ENCODE peak calls at places on chromosomes 3 and 15, in six cellular contexts. One of them, this sample, is unnamed.
A peak's percentile ranks its signal among the peaks of the same experiment; 100 is the strongest.

GRCh38 chr3:190076601-190077444 is 43.9 kb downstream of the P3H2 start:
- DNase-seq in mesendoderm: peak; percentile 96
- DNase-seq in H1: peak; percentile 41
- DNase-seq in H9: no peak
- DNase-seq in neuronal stem cell: peak; percentile 78
- DNase-seq in IMR-90: peak; percentile 99
- DNase-seq in this sample: peak; percentile 98

GRCh38 chr15:95263751-95264150 is 1032.4 kb downstream of the MCTP2 start:
- DNase-seq in mesendoderm: no peak
- DNase-seq in H9: no peak
- DNase-seq in IMR-90: no peak
- DNase-seq in neuronal stem cell: no peak
- DNase-seq in H1: no peak
- DNase-seq in this sample: no peak

GRCh38 chr15:91049378-91050127 is 27.2 kb upstream of the VPS33B start:
- DNase-seq in neuronal stem cell: peak; percentile 36
- DNase-seq in H9: peak; percentile 71
- DNase-seq in H1: no peak
- DNase-seq in IMR-90: peak; percentile 53
- DNase-seq in mesendoderm: peak; percentile 68
- DNase-seq in this sample: peak; percentile 67

GRCh38 chr3:15331072-15331605 is 1.2 kb downstream of the SH3BP5 start:
- DNase-seq in IMR-90: no peak
- DNase-seq in neuronal stem cell: no peak
- DNase-seq in H9: no peak
- DNase-seq in H1: no peak
- DNase-seq in mesendoderm: no peak
- DNase-seq in this sample: no peak

GRCh38 chr3:187361835-187362234 is 6.3 kb upstream of the RTP4 start:
- DNase-seq in H9: no peak
- DNase-seq in mesendoderm: peak; percentile 78
- DNase-seq in neuronal stem cell: no peak
- DNase-seq in IMR-90: no peak
- DNase-seq in H1: no peak
- DNase-seq in this sample: no peak

GRCh38 chr15:39624806-39625205 is 43.9 kb downstream of the THBS1 start:
- DNase-seq in IMR-90: peak; percentile 93
- DNase-seq in mesendoderm: no peak
- DNase-seq in H1: no peak
- DNase-seq in neuronal stem cell: no peak
- DNase-seq in H9: no peak
- DNase-seq in this sample: peak; percentile 94

GRCh38 chr3:111691293-111691909 is 96.3 kb upstream of the ZBED2 start:
- DNase-seq in H9: no peak
- DNase-seq in IMR-90: peak; percentile 76
- DNase-seq in neuronal stem cell: no peak
- DNase-seq in H1: no peak
- DNase-seq in mesendoderm: peak; percentile 54
- DNase-seq in this sample: peak; percentile 63

GRCh38 chr3:194323785-194324735 is 27.1 kb downstream of the CPN2 start:
- DNase-seq in IMR-90: peak; percentile 48
- DNase-seq in H1: no peak
- DNase-seq in H9: peak; percentile 37
- DNase-seq in mesendoderm: no peak
- DNase-seq in neuronal stem cell: no peak
- DNase-seq in this sample: peak; percentile 83

GRCh38 chr3:124115965-124116364 is 124.0 kb upstream of the ROPN1 start:
- DNase-seq in IMR-90: no peak
- DNase-seq in H9: no peak
- DNase-seq in neuronal stem cell: no peak
- DNase-seq in mesendoderm: no peak
- DNase-seq in H1: no peak
- DNase-seq in this sample: no peak

GRCh38 chr3:185308126-185308754 is 54.4 kb upstream of the EHHADH start:
- DNase-seq in IMR-90: peak; percentile 55
- DNase-seq in H1: peak; percentile 34
- DNase-seq in mesendoderm: peak; percentile 86
- DNase-seq in neuronal stem cell: peak; percentile 63
- DNase-seq in H9: peak; percentile 76
- DNase-seq in this sample: peak; percentile 71

GRCh38 chr3:25385807-25386512 is 42.1 kb upstream of the RARB start:
- DNase-seq in neuronal stem cell: no peak
- DNase-seq in H9: no peak
- DNase-seq in mesendoderm: no peak
- DNase-seq in H1: no peak
- DNase-seq in IMR-90: no peak
- DNase-seq in this sample: peak; percentile 48

GRCh38 chr3:49131576-49131975 is 1.3 kb downstream of the LAMB2 start:
- DNase-seq in mesendoderm: no peak
- DNase-seq in neuronal stem cell: no peak
- DNase-seq in IMR-90: no peak
- DNase-seq in H9: no peak
- DNase-seq in H1: no peak
- DNase-seq in this sample: no peak

GRCh38 chr3:36784012-36784763 is 19.8 kb upstream of the DCLK3 start:
- DNase-seq in IMR-90: no peak
- DNase-seq in neuronal stem cell: no peak
- DNase-seq in mesendoderm: no peak
- DNase-seq in H1: no peak
- DNase-seq in H9: no peak
- DNase-seq in this sample: peak; percentile 4

GRCh38 chr15:85071061-85071460 is 89.4 kb downstream of the PDE8A start:
- DNase-seq in neuronal stem cell: no peak
- DNase-seq in mesendoderm: no peak
- DNase-seq in H9: no peak
- DNase-seq in IMR-90: no peak
- DNase-seq in H1: no peak
- DNase-seq in this sample: no peak

GRCh38 chr3:171168086-171168485 is 141.6 kb upstream of the SLC2A2 start:
- DNase-seq in mesendoderm: peak; percentile 83
- DNase-seq in H9: peak; percentile 57
- DNase-seq in neuronal stem cell: no peak
- DNase-seq in IMR-90: peak; percentile 22
- DNase-seq in H1: no peak
- DNase-seq in this sample: peak; percentile 31

GRCh38 chr15:68800875-68801274 is 19.8 kb downstream of the ANP32A start:
- DNase-seq in IMR-90: no peak
- DNase-seq in H1: no peak
- DNase-seq in H9: no peak
- DNase-seq in neuronal stem cell: no peak
- DNase-seq in mesendoderm: no peak
- DNase-seq in this sample: no peak

GRCh38 chr3:179681492-179682263 is 28.8 kb downstream of the USP13 start:
- DNase-seq in H1: no peak
- DNase-seq in mesendoderm: no peak
- DNase-seq in H9: no peak
- DNase-seq in neuronal stem cell: no peak
- DNase-seq in IMR-90: peak; percentile 36
- DNase-seq in this sample: no peak

GRCh38 chr3:69090021-69090420 is 5.3 kb downstream of the ARL6IP5 start:
- DNase-seq in H9: no peak
- DNase-seq in neuronal stem cell: no peak
- DNase-seq in IMR-90: peak; percentile 84
- DNase-seq in H1: no peak
- DNase-seq in mesendoderm: peak; percentile 25
- DNase-seq in this sample: peak; percentile 91

GRCh38 chr3:111737712-111738097 is 121.4 kb upstream of the PHLDB2 start:
- DNase-seq in mesendoderm: no peak
- DNase-seq in neuronal stem cell: no peak
- DNase-seq in H9: no peak
- DNase-seq in H1: no peak
- DNase-seq in IMR-90: peak; percentile 98
- DNase-seq in this sample: peak; percentile 90

GRCh38 chr15:67796728-67797127 is 28.6 kb upstream of the SKOR1 start:
- DNase-seq in IMR-90: no peak
- DNase-seq in H9: no peak
- DNase-seq in mesendoderm: no peak
- DNase-seq in H1: no peak
- DNase-seq in neuronal stem cell: no peak
- DNase-seq in this sample: no peak

GRCh38 chr3:138180375-138181029 is 5.8 kb upstream of the DBR1 start:
- DNase-seq in mesendoderm: peak; percentile 19
- DNase-seq in H9: no peak
- DNase-seq in H1: no peak
- DNase-seq in IMR-90: peak; percentile 47
- DNase-seq in neuronal stem cell: no peak
- DNase-seq in this sample: peak; percentile 36
- H2BK5ac ChIP-seq in mesendoderm: no peak overlapping the region
- H2BK5ac ChIP-seq in H9: no peak overlapping the region
- H2BK5ac ChIP-seq in H1: no peak overlapping the region
- H2BK5ac ChIP-seq in IMR-90: no peak overlapping the region
- H2BK5ac ChIP-seq in neuronal stem cell: no peak overlapping the region
- H2BK5ac ChIP-seq in this sample: no peak overlapping the region

GRCh38 chr3:67635806-67636205 is 18.6 kb downstream of the SUCLG2 start:
- DNase-seq in mesendoderm: no peak
- DNase-seq in H9: no peak
- DNase-seq in neuronal stem cell: no peak
- DNase-seq in H1: no peak
- DNase-seq in IMR-90: peak; percentile 55
- DNase-seq in this sample: peak; percentile 60
- H3K9ac ChIP-seq in mesendoderm: no peak overlapping the region
- H3K9ac ChIP-seq in H9: no peak overlapping the region
- H3K9ac ChIP-seq in neuronal stem cell: no peak overlapping the region
- H3K9ac ChIP-seq in H1: no peak overlapping the region
- H3K9ac ChIP-seq in IMR-90: no peak overlapping the region
- H3K9ac ChIP-seq in this sample: peak overlapping the region; percentile 57

DNA sequence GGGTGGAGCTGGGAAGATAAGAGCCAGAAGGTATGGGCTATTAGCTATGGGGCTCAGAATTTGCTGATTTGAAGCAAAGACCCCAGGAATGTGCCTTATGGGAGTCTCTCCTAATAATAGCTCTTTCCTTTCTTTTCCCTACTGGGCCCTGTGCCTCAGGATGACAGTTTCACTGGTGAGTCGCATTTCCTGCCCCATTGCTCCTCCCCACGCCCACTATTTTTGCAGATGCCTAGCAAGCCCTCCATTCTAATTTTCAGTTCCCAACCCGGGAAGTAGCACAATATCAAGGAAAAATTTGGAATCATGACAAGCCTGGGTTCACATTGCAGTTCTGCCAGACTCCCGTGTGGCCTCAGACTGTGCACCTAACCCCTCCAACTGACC is 583 bp downstream of the IL17RE start:
- DNase-seq in neuronal stem cell: no peak
- DNase-seq in H1: no peak
- DNase-seq in H9: no peak
- DNase-seq in mesendoderm: no peak
- DNase-seq in IMR-90: peak; percentile 52
- DNase-seq in this sample: peak; percentile 55
- H2BK5ac ChIP-seq in neuronal stem cell: no peak overlapping the region
- H2BK5ac ChIP-seq in H1: peak overlapping the region; percentile 73
- H2BK5ac ChIP-seq in H9: no peak overlapping the region
- H2BK5ac ChIP-seq in mesendoderm: no peak overlapping the region
- H2BK5ac ChIP-seq in IMR-90: peak overlapping the region; percentile 69
- H2BK5ac ChIP-seq in this sample: no peak overlapping the region

GRCh38 chr3:105791134-105791533 is 77.7 kb downstream of the CBLB start:
- DNase-seq in H1: no peak
- DNase-seq in IMR-90: peak; percentile 68
- DNase-seq in H9: no peak
- DNase-seq in neuronal stem cell: no peak
- DNase-seq in mesendoderm: no peak
- DNase-seq in this sample: peak; percentile 50

GRCh38 chr3:105788548-105789036 is 80.2 kb downstream of the CBLB start:
- DNase-seq in H9: no peak
- DNase-seq in H1: no peak
- DNase-seq in neuronal stem cell: no peak
- DNase-seq in IMR-90: no peak
- DNase-seq in mesendoderm: no peak
- DNase-seq in this sample: no peak

GRCh38 chr3:105790534-105790933 is 78.3 kb downstream of the CBLB start:
- DNase-seq in H1: no peak
- DNase-seq in neuronal stem cell: no peak
- DNase-seq in H9: no peak
- DNase-seq in mesendoderm: peak; percentile 42
- DNase-seq in IMR-90: no peak
- DNase-seq in this sample: no peak

GRCh38 chr3:105791919-105792786 is 76.7 kb downstream of the CBLB start:
- DNase-seq in H9: no peak
- DNase-seq in H1: no peak
- DNase-seq in mesendoderm: no peak
- DNase-seq in IMR-90: peak; percentile 96
- DNase-seq in neuronal stem cell: no peak
- DNase-seq in this sample: peak; percentile 99

GRCh38 chr3:105793040-105793439 is 75.8 kb downstream of the CBLB start:
- DNase-seq in IMR-90: no peak
- DNase-seq in mesendoderm: peak; percentile 20
- DNase-seq in H1: no peak
- DNase-seq in H9: no peak
- DNase-seq in neuronal stem cell: no peak
- DNase-seq in this sample: peak; percentile 60
- H3K9ac ChIP-seq in IMR-90: no peak overlapping the region
- H3K9ac ChIP-seq in mesendoderm: no peak overlapping the region
- H3K9ac ChIP-seq in H1: no peak overlapping the region
- H3K9ac ChIP-seq in H9: no peak overlapping the region
- H3K9ac ChIP-seq in neuronal stem cell: no peak overlapping the region
- H3K9ac ChIP-seq in this sample: peak overlapping the region; percentile 84

DNA sequence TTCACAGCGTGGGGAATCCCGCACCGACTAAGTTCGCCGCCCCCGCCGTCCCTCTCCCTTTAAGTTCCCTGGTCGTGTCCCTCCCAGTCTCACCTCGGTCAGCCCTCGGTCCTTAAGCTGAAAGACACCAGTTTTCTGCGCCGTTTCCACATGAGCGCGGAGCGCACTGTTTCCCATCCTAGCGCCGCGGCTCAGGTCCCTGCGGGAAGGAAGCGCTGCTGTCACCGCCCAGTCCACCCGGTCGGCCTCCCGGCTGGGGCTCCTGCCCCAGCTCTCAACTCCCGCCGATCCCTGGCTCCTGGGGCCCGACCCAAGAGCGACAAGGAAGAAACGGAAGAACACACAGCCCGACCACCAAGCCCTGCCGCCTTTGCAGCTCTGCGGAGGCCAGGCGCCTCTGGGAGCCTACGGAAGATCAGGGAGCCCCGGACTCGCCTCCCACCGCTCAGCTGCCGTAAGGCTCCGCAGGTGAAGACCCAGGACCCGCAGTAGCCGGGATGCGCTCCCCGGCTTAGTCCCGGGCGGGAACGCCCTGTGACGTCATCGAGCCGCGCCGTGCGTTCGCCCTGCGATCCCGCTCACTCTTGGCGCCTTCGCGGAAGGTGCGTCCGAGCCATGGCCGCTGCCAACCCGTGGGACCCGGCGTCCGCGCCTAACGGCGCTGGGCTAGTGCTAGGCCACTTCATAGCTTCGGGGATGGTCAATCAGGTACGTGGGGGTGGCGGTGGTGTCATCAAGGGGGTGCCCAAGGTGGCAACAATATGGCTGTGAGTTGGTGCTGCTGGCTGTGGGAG is at the start of the genes HAUS2 and LRRC57:
- DNase-seq in H9: peak; percentile 92
- DNase-seq in IMR-90: peak; percentile 78
- DNase-seq in H1: peak; percentile 59
- DNase-seq in neuronal stem cell: peak; percentile 91
- DNase-seq in mesendoderm: peak; percentile 93
- DNase-seq in this sample: peak; percentile 88
- H2BK5ac ChIP-seq in H9: peak within 1 kb of the TSS; percentile 24
- H2BK5ac ChIP-seq in IMR-90: peak within 1 kb of the TSS; percentile 65
- H2BK5ac ChIP-seq in H1: peak within 1 kb of the TSS; percentile 90
- H2BK5ac ChIP-seq in neuronal stem cell: peak within 1 kb of the TSS; percentile 27
- H2BK5ac ChIP-seq in mesendoderm: peak within 1 kb of the TSS; percentile 67
- H2BK5ac ChIP-seq in this sample: no peak within 1 kb of the TSS

GRCh38 chr15:80531388-80532184 is 127.4 kb downstream of the ARNT2 start:
- DNase-seq in neuronal stem cell: no peak
- DNase-seq in H9: no peak
- DNase-seq in mesendoderm: no peak
- DNase-seq in H1: no peak
- DNase-seq in IMR-90: no peak
- DNase-seq in this sample: no peak
- H3K9ac ChIP-seq in neuronal stem cell: no peak overlapping the region
- H3K9ac ChIP-seq in H9: no peak overlapping the region
- H3K9ac ChIP-seq in mesendoderm: no peak overlapping the region
- H3K9ac ChIP-seq in H1: no peak overlapping the region
- H3K9ac ChIP-seq in IMR-90: peak overlapping the region; percentile 35
- H3K9ac ChIP-seq in this sample: peak overlapping the region; percentile 70